ENCODE peak calls at places on chromosomes 5 and 9, in five cellular contexts. D is astrocyte of the spinal cord, M is BJ, R is fibroblast of lung, C is PC-9. L is an unnamed sample.

GRCh38 chr9:84145780-84146179 is 165.2 kb downstream of the RMI1 start:
- DNase-seq in M (no peak), D (no peak), C (no peak), R (no peak), L (no peak)

GRCh38 chr9:135304886-135305285 is 174.7 kb upstream of the PPP1R26 start:
- DNase-seq in C (no peak), M (no peak), R (no peak), D (no peak), L (no peak)

GRCh38 chr9:136228107-136228875 is 17.3 kb downstream of the QSOX2 start:
- DNase-seq in D (peak; percentile 72), C (peak; percentile 93), M (no peak), R (peak; percentile 59), L (peak; percentile 29)

GRCh38 chr5:41240390-41240789 is 27.1 kb upstream of the C6 start:
- DNase-seq in C (no peak), R (no peak), D (no peak), M (no peak), L (no peak)

GRCh38 chr9:98306384-98307145 is 51.1 kb upstream of the TBC1D2 start:
- DNase-seq in M (no peak), D (no peak), R (no peak), C (no peak), L (peak; percentile 40)

GRCh38 chr9:113737414-113738271 is 138.5 kb upstream of the ZNF618 start:
- DNase-seq in D (peak; percentile 67), R (peak; percentile 69), M (no peak), C (no peak), L (peak; percentile 73)

GRCh38 chr5:178201927-178202235 is 2.5 kb upstream of the HNRNPAB start:
- DNase-seq in D (no peak), R (no peak), M (no peak), C (peak; percentile 67), L (no peak)

GRCh38 chr9:116318463-116319271 is 165.1 kb downstream of the PAPPA start:
- DNase-seq in D (no peak), C (no peak), M (peak; percentile 23), R (peak; percentile 84), L (peak; percentile 76)

GRCh38 chr5:102738037-102738436 is 17.1 kb upstream of the PAM start:
- DNase-seq in C (no peak), M (no peak), R (no peak), D (no peak), L (no peak)

GRCh38 chr5:65356274-65356673 is 125.4 kb downstream of the ADAMTS6 start:
- DNase-seq in D (no peak), R (no peak), C (no peak), M (no peak), L (peak; percentile 28)

GRCh38 chr5:99141534-99142135 is 212.8 kb upstream of the CHD1 start:
- DNase-seq in R (no peak), D (no peak), C (no peak), M (no peak), L (no peak)

GRCh38 chr9:113559834-113560620 is 96.5 kb downstream of the RGS3 start:
- DNase-seq in M (no peak), D (no peak), R (no peak), C (no peak), L (no peak)

GRCh38 chr9:69097923-69098593 is 62.5 kb downstream of the FXN start:
- DNase-seq in D (peak; percentile 40), C (no peak), R (no peak), M (no peak), L (no peak)

GRCh38 chr5:43422143-43422542 is 10.0 kb upstream of the CCL28 start:
- DNase-seq in C (peak; percentile 95), D (peak; percentile 81), M (no peak), R (no peak), L (peak; percentile 68)

GRCh38 chr9:127076860-127077657 is 45.4 kb downstream of the ANGPTL2 start:
- DNase-seq in C (peak; percentile 41), R (no peak), M (no peak), D (no peak), L (no peak)

GRCh38 chr5:180668835-180669596 is 19.6 kb upstream of the FLT4 start:
- DNase-seq in M (no peak), D (no peak), C (no peak), R (no peak), L (no peak)

GRCh38 chr9:132997591-132997990 is 19.1 kb downstream of the GFI1B start:
- DNase-seq in D (peak; percentile 8), C (no peak), M (no peak), R (no peak), L (peak; percentile 66)

GRCh38 chr5:34531736-34532135 is 124.4 kb upstream of the RAI14 start:
- DNase-seq in C (no peak), M (no peak), R (no peak), D (peak; percentile 70), L (no peak)

GRCh38 chr5:135052511-135053145 is 18.6 kb upstream of the PITX1 start:
- DNase-seq in C (no peak), D (no peak), R (no peak), M (no peak), L (no peak)

GRCh38 chr5:134511796-134512660 is 13.4 kb upstream of the JADE2 start:
- DNase-seq in R (peak; percentile 88), M (no peak), D (no peak), C (peak; percentile 73), L (peak; percentile 86)

GRCh38 chr9:119834064-119834620 is 464.9 kb upstream of the BRINP1 start:
- DNase-seq in C (peak; percentile 43), R (no peak), M (no peak), D (no peak), L (no peak)
- H3K4me3 ChIP-seq in C (no peak overlapping the region), R (no peak overlapping the region), M (no peak overlapping the region), D (no peak overlapping the region), L (no peak overlapping the region)

DNA sequence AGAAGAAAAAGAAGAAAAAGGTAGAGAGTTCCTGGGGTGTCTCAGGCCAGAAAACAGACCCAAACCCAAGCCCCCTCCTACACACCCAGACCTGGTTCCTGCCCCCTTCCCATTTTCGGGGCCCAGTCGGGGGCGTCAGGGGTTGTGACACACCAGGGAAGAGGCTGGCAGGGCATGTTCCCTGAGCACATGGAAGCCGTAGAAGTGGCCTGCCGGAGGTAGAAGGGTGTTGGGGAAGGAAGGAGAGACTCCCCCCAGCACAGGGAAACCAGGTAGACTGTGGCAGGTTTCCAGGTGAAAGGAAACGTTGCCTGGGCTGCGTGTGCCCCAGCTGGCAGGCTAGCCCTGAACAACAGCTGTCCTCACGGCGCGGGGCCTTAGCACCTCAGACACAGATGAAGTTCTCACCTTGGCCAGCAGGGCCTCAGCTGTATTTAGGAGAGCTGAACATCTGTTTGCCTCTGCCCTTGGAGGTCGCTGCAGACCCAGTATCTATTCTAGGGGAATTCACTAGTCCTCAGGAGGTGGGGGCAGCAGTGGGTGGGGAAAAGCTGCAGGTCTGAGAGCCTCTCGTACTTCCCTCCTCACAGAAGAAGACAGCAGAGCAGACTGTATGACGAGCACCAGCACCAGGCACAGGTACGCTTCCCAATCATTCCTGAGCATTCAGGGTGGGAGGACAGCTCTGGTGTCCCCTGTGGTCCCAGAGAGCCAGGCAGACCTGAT is 14.1 kb downstream of the CD74 start:
- DNase-seq in R (no peak), D (no peak), M (no peak), C (no peak), L (no peak)
- TF ChIP-seq CTCF in R (peak; percentile 24), D (peak; percentile 32), M (peak; percentile 24), C (peak; percentile 54), L (peak; percentile 32)

DNA sequence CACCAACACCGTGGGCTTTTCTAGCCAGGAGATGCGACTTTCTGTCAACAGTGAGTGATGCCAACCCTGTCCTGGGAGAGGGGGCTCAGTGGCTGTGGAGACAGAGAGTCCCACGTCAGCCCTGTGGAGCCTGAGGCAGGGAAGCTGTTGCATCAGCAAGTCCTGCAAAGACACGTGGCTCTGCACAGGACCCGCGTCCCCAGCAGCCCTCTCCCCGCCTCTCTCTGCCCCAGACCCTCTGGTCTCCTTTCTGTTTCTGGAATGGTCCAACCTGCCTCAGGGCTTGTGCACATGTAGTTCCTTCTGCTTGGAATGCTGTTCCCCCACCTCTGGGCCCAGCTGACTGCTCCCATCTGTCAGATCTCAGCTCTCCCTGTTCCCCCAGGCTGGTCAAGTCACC is 60.4 kb downstream of the HMCN2 start:
- DNase-seq in M (no peak), R (no peak), D (no peak), C (no peak), L (no peak)
- H3K4me3 ChIP-seq in M (no peak overlapping the region), R (no peak overlapping the region), D (no peak overlapping the region), C (no peak overlapping the region), L (no peak overlapping the region)

DNA sequence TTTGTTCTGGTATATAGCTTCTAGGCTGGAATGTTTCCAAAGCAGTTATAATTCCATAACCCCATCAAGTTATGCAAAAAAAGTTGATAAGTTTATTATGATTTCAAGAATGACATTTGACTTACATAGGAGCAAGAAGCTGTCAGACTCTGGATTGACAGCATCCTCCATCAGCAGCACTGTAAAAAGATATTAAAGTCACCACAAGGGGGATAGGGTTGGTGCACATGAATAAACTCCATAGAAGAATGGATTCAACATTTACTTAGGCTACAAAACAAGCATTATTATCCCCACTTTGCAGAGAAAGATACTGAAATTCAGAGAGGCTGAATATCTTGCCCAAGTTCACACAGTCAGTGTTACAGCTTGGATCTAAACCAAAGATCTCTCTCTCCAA is 208.9 kb upstream of the SLC30A5 start:
- DNase-seq in M (no peak), C (peak; percentile 40), R (no peak), D (no peak), L (peak; percentile 26)
- TF ChIP-seq CTCF in M (peak; percentile 21), C (peak; percentile 55), R (peak; percentile 37), D (peak; percentile 32), L (peak; percentile 34)

GRCh38 chr9:4084440-4084818 is 215.4 kb downstream of the GLIS3 start:
- DNase-seq in D (peak; percentile 55), C (no peak), M (no peak), R (peak; percentile 95), L (peak; percentile 92)
- H3K4me3 ChIP-seq in D (no peak overlapping the region), C (no peak overlapping the region), M (no peak overlapping the region), R (peak overlapping the region; percentile 31), L (no peak overlapping the region)

GRCh38 chr9:78121488-78121887 is 89.9 kb upstream of the GNAQ start:
- DNase-seq in C (peak; percentile 26), M (no peak), R (peak; percentile 67), D (peak; percentile 67), L (peak; percentile 76)
- TF ChIP-seq CTCF in C (peak; percentile 76), M (peak; percentile 70), R (peak; percentile 79), D (peak; percentile 75), L (peak; percentile 76)